ENCODE peak calls at places on chromosome X, in four cellular contexts. T is heart right ventricle, A is ovary, X is fibroblast of lung. F is an unnamed sample.

GRCh38 chrX:67543818-67544217 is at the start of gene AR:
- DNase-seq in T (peak), A (peak), X (peak), F (peak)

GRCh38 chrX:70169281-70169680 is 8.0 kb upstream of the DGAT2L6 start:
- DNase-seq in T (no peak), A (no peak), X (no peak), F (no peak)

GRCh38 chrX:20205927-20206708 is 60.6 kb downstream of the RPS6KA3 start:
- DNase-seq in T (peak), A (no peak), X (no peak), F (no peak)

GRCh38 chrX:22109442-22109841 is 77.3 kb downstream of the PHEX start:
- DNase-seq in T (no peak), A (no peak), X (peak), F (no peak)

GRCh38 chrX:38055170-38055847 is 49.0 kb downstream of the SYTL5 start:
- DNase-seq in T (no peak), A (no peak), X (peak), F (peak)

GRCh38 chrX:39755152-39756032 is 342.4 kb downstream of the BCOR start:
- DNase-seq in T (peak), A (peak), X (peak), F (peak)

GRCh38 chrX:150775569-150776350 is 82.6 kb downstream of the MTMR1 start:
- DNase-seq in T (no peak), A (no peak), X (no peak), F (no peak)

GRCh38 chrX:115561605-115562491 is 874 bp downstream of the PLS3 start:
- DNase-seq in T (peak), A (peak), X (peak), F (no peak)

GRCh38 chrX:77892887-77893286 is 2.3 kb downstream of the MAGT1 start:
- DNase-seq in T (no peak), A (no peak), X (no peak), F (no peak)

GRCh38 chrX:131895002-131895401 is 128.1 kb upstream of the STK26 start:
- DNase-seq in T (no peak), A (no peak), X (peak), F (peak)

GRCh38 chrX:25277574-25277973 is 261.8 kb upstream of the ARX start:
- DNase-seq in T (no peak), A (no peak), X (no peak), F (no peak)

GRCh38 chrX:134526399-134526798 is 66.4 kb downstream of the HPRT1 start:
- DNase-seq in T (no peak), A (no peak), X (peak), F (no peak)

GRCh38 chrX:111040377-111041017 is 55.5 kb upstream of the PAK3 start:
- DNase-seq in T (no peak), A (no peak), X (peak), F (no peak)

GRCh38 chrX:68365356-68365755 is 67.9 kb downstream of the OPHN1 start:
- DNase-seq in T (no peak), A (no peak), X (no peak), F (no peak)

GRCh38 chrX:15946783-15947550 is 92.4 kb upstream of the AP1S2 start:
- DNase-seq in T (no peak), A (no peak), X (peak), F (peak)

GRCh38 chrX:136214551-136214950 is 36.6 kb downstream of the MAP7D3 start:
- DNase-seq in T (no peak), A (no peak), X (peak), F (peak)

GRCh38 chrX:37783284-37783683 is 3.4 kb downstream of the CYBB start:
- DNase-seq in T (no peak), A (no peak), X (no peak), F (no peak)

GRCh38 chrX:110241816-110242215 is 76.1 kb downstream of the AMMECR1 start:
- DNase-seq in T (peak), A (no peak), X (peak), F (peak)

GRCh38 chrX:107565916-107566602 is 62.3 kb upstream of the PRPS1 start:
- DNase-seq in T (no peak), A (no peak), X (peak), F (peak)

GRCh38 chrX:82556588-82556987 is 951.5 kb upstream of the POU3F4 start:
- DNase-seq in T (no peak), A (no peak), X (no peak), F (no peak)

GRCh38 chrX:102966701-102967100 is 29.6 kb downstream of the RAB40AL start:
- DNase-seq in T (no peak), A (no peak), X (peak), F (no peak)

GRCh38 chrX:20514358-20514757 is 247.6 kb upstream of the RPS6KA3 start:
- DNase-seq in T (no peak), A (no peak), X (peak), F (peak)

GRCh38 chrX:56382278-56382677 is 150.1 kb downstream of the KLF8 start:
- DNase-seq in T (no peak), A (no peak), X (no peak), F (no peak)

GRCh38 chrX:53048169-53049126 is at the start of gene GPR173:
- DNase-seq in T (peak), A (peak), X (peak), F (no peak)

GRCh38 chrX:11446951-11447350 is 153.7 kb downstream of the AMELX start:
- DNase-seq in T (no peak), A (no peak), X (peak), F (no peak)

GRCh38 chrX:13334491-13334890 is 14.6 kb upstream of the ATXN3L start:
- DNase-seq in T (no peak), A (no peak), X (peak), F (no peak)

GRCh38 chrX:152405561-152405960 is 45.6 kb downstream of the GABRA3 start:
- DNase-seq in T (no peak), A (no peak), X (peak), F (no peak)

GRCh38 chrX:153511784-153512500 is 5.5 kb upstream of the ATP2B3 start:
- DNase-seq in T (no peak), A (no peak), X (peak), F (no peak)

GRCh38 chrX:153926594-153926862 is 464 bp upstream of the ARHGAP4 start:
- DNase-seq in T (no peak), A (no peak), X (no peak), F (no peak)

GRCh38 chrX:71282514-71283408 is 674 bp upstream of the NONO start:
- DNase-seq in T (no peak), A (no peak), X (peak), F (peak)

GRCh38 chrX:31658360-31658759 is 586.5 kb upstream of the FTHL17 start:
- DNase-seq in T (no peak), A (no peak), X (peak), F (peak)

GRCh38 chrX:17738737-17739535 is 1.6 kb downstream of the SCML1 start:
- DNase-seq in T (no peak), A (no peak), X (peak), F (no peak)

GRCh38 chrX:87571965-87572364 is 54.4 kb downstream of the KLHL4 start:
- DNase-seq in T (no peak), A (no peak), X (peak), F (no peak)

GRCh38 chrX:43973249-43973672 is at the start of gene NDP:
- DNase-seq in T (no peak), A (no peak), X (peak), F (no peak)
- H3K4me3 ChIP-seq in T (no peak), A (peak), X (peak), F (peak)

DNA sequence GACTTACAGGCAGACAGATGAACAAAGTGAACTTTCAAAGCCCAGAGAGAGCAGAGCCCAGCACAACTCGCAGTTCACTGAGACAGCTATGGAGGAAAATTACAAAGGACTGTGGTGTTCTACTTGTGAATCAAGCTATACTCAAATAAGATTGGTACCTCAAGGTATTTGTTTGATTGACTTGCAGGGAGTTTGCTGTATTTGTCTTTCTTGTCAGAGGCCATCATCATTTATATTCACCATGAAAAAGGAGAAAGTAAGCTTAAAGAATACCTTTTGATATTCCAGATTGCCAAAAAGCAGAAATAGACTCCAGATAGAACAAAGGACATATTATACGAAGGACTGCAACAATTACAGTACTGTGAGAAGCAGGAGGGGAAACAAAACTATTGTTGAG is 1047.9 kb downstream of the RPA4 start:
- DNase-seq in T (no peak), A (no peak), X (no peak), F (no peak)
- TF ChIP-seq CTCF in T (no peak), A (no peak), X (no peak), F (no peak)

GRCh38 chrX:46572295-46572936 is 1.1 kb upstream of the CHST7 start:
- DNase-seq in T (no peak), A (no peak), X (no peak), F (no peak)
- H3K4me3 ChIP-seq in T (no peak), A (no peak), X (no peak), F (no peak)

GRCh38 chrX:50700921-50701320 is 113.1 kb downstream of the SHROOM4 start:
- DNase-seq in T (no peak), A (no peak), X (peak), F (no peak)

GRCh38 chrX:50707376-50707775 is 106.6 kb downstream of the SHROOM4 start:
- DNase-seq in T (no peak), A (no peak), X (no peak), F (no peak)

GRCh38 chrX:50707955-50708694 is 105.9 kb downstream of the SHROOM4 start:
- DNase-seq in T (peak), A (no peak), X (peak), F (no peak)

GRCh38 chrX:50704360-50704759 is 109.6 kb downstream of the SHROOM4 start:
- DNase-seq in T (no peak), A (no peak), X (peak), F (no peak)

DNA sequence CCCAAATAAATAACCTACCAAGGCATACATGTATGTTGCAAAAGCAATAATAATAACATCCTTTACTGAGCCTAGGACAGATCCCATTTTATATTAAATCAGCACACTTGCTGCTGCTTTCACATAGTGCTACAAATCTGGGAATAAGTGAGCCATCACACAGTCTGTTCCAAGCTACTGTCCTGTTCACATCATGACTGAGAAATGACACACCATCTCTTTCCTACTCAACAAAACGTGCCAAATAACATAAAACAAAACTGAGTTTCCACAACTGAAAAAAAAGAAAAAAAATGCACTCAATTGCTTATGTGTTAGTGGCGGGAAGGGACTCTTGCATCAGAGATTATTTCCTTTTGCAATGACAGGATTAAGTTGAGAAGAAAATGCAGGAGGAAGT is 109.0 kb downstream of the SHROOM4 start:
- DNase-seq in T (no peak), A (no peak), X (no peak), F (no peak)
- TF ChIP-seq CTCF in T (no peak), A (no peak), X (no peak), F (no peak)

F was measured in astrocyte of the cerebellum.